ENCODE peak calls at places on chromosome 1, in nine cellular contexts. One of them, this sample, is unnamed.
A peak's percentile ranks its signal among the peaks of the same experiment; 100 is the strongest.

GRCh38 chr1:160646711-160647328 is at the start of gene SLAMF1:
- DNase-seq in effector memory CD4-positive, alpha-beta T cell: peak; percentile 25
- DNase-seq in right lobe of liver: no peak
- DNase-seq in lower leg skin: no peak
- DNase-seq in AG10803: no peak
- DNase-seq in mammary epithelial cell: peak; percentile 16
- DNase-seq in IMR-90: no peak
- DNase-seq in WERI-Rb-1: no peak
- DNase-seq in epithelial cell of esophagus: no peak
- DNase-seq in this sample: peak; percentile 19

GRCh38 chr1:106564192-106564591 is 492.3 kb upstream of the PRMT6 start:
- DNase-seq in effector memory CD4-positive, alpha-beta T cell: no peak
- DNase-seq in right lobe of liver: no peak
- DNase-seq in lower leg skin: no peak
- DNase-seq in AG10803: no peak
- DNase-seq in mammary epithelial cell: no peak
- DNase-seq in IMR-90: no peak
- DNase-seq in WERI-Rb-1: no peak
- DNase-seq in epithelial cell of esophagus: no peak
- DNase-seq in this sample: no peak

GRCh38 chr1:77412069-77412793 is 130.4 kb downstream of the AK5 start:
- DNase-seq in effector memory CD4-positive, alpha-beta T cell: no peak
- DNase-seq in right lobe of liver: no peak
- DNase-seq in lower leg skin: no peak
- DNase-seq in AG10803: peak; percentile 29
- DNase-seq in mammary epithelial cell: peak; percentile 63
- DNase-seq in IMR-90: peak; percentile 66
- DNase-seq in WERI-Rb-1: no peak
- DNase-seq in epithelial cell of esophagus: peak; percentile 43
- DNase-seq in this sample: no peak

GRCh38 chr1:1665815-1666251 is 7.0 kb upstream of the CDK11B start:
- DNase-seq in effector memory CD4-positive, alpha-beta T cell: no peak
- DNase-seq in right lobe of liver: no peak
- DNase-seq in lower leg skin: no peak
- DNase-seq in AG10803: no peak
- DNase-seq in mammary epithelial cell: no peak
- DNase-seq in IMR-90: no peak
- DNase-seq in WERI-Rb-1: peak; percentile 31
- DNase-seq in epithelial cell of esophagus: no peak
- DNase-seq in this sample: no peak

GRCh38 chr1:145963218-145964019 is 956 bp downstream of the ANKRD34A start:
- DNase-seq in effector memory CD4-positive, alpha-beta T cell: no peak
- DNase-seq in right lobe of liver: no peak
- DNase-seq in lower leg skin: no peak
- DNase-seq in AG10803: peak; percentile 71
- DNase-seq in mammary epithelial cell: peak; percentile 67
- DNase-seq in IMR-90: peak; percentile 85
- DNase-seq in WERI-Rb-1: no peak
- DNase-seq in epithelial cell of esophagus: peak; percentile 61
- DNase-seq in this sample: no peak

GRCh38 chr1:236534164-236534651 is 10.4 kb downstream of the LGALS8 start:
- DNase-seq in effector memory CD4-positive, alpha-beta T cell: peak; percentile 9
- DNase-seq in right lobe of liver: no peak
- DNase-seq in lower leg skin: no peak
- DNase-seq in AG10803: peak; percentile 62
- DNase-seq in mammary epithelial cell: peak; percentile 72
- DNase-seq in IMR-90: peak; percentile 78
- DNase-seq in WERI-Rb-1: no peak
- DNase-seq in epithelial cell of esophagus: peak; percentile 67
- DNase-seq in this sample: no peak

GRCh38 chr1:82195245-82195644 is 394.5 kb downstream of the ADGRL2 start:
- DNase-seq in effector memory CD4-positive, alpha-beta T cell: no peak
- DNase-seq in right lobe of liver: no peak
- DNase-seq in lower leg skin: no peak
- DNase-seq in AG10803: no peak
- DNase-seq in mammary epithelial cell: no peak
- DNase-seq in IMR-90: no peak
- DNase-seq in WERI-Rb-1: no peak
- DNase-seq in epithelial cell of esophagus: no peak
- DNase-seq in this sample: no peak

GRCh38 chr1:174222166-174222949 is 63.0 kb downstream of the RABGAP1L start:
- DNase-seq in effector memory CD4-positive, alpha-beta T cell: no peak
- DNase-seq in right lobe of liver: no peak
- DNase-seq in lower leg skin: no peak
- DNase-seq in AG10803: peak; percentile 77
- DNase-seq in mammary epithelial cell: peak; percentile 97
- DNase-seq in IMR-90: peak; percentile 82
- DNase-seq in WERI-Rb-1: no peak
- DNase-seq in epithelial cell of esophagus: peak; percentile 98
- DNase-seq in this sample: no peak

GRCh38 chr1:26529655-26530539 is at the start of gene RPS6KA1:
- DNase-seq in effector memory CD4-positive, alpha-beta T cell: peak; percentile 35
- DNase-seq in right lobe of liver: peak; percentile 85
- DNase-seq in lower leg skin: no peak
- DNase-seq in AG10803: peak; percentile 5
- DNase-seq in mammary epithelial cell: peak; percentile 60
- DNase-seq in IMR-90: peak; percentile 11
- DNase-seq in WERI-Rb-1: peak; percentile 71
- DNase-seq in epithelial cell of esophagus: peak; percentile 60
- DNase-seq in this sample: peak; percentile 62

GRCh38 chr1:81812712-81813111 is 12.0 kb downstream of the ADGRL2 start:
- DNase-seq in effector memory CD4-positive, alpha-beta T cell: no peak
- DNase-seq in right lobe of liver: no peak
- DNase-seq in lower leg skin: no peak
- DNase-seq in AG10803: no peak
- DNase-seq in mammary epithelial cell: no peak
- DNase-seq in IMR-90: peak; percentile 8
- DNase-seq in WERI-Rb-1: no peak
- DNase-seq in epithelial cell of esophagus: peak; percentile 45
- DNase-seq in this sample: no peak

GRCh38 chr1:6496890-6497214 is 5.4 kb upstream of the PLEKHG5 start:
- DNase-seq in effector memory CD4-positive, alpha-beta T cell: no peak
- DNase-seq in right lobe of liver: no peak
- DNase-seq in lower leg skin: no peak
- DNase-seq in AG10803: no peak
- DNase-seq in mammary epithelial cell: no peak
- DNase-seq in IMR-90: no peak
- DNase-seq in WERI-Rb-1: no peak
- DNase-seq in epithelial cell of esophagus: no peak
- DNase-seq in this sample: no peak
- H3K4me3 ChIP-seq in effector memory CD4-positive, alpha-beta T cell: peak overlapping the region; percentile 37
- H3K4me3 ChIP-seq in right lobe of liver: peak overlapping the region; percentile 21
- H3K4me3 ChIP-seq in lower leg skin: peak overlapping the region; percentile 26
- H3K4me3 ChIP-seq in AG10803: peak overlapping the region; percentile 65
- H3K4me3 ChIP-seq in mammary epithelial cell: peak overlapping the region; percentile 91
- H3K4me3 ChIP-seq in IMR-90: peak overlapping the region; percentile 78
- H3K4me3 ChIP-seq in WERI-Rb-1: peak overlapping the region; percentile 44
- H3K4me3 ChIP-seq in epithelial cell of esophagus: peak overlapping the region; percentile 68
- H3K4me3 ChIP-seq in this sample: no peak overlapping the region

GRCh38 chr1:156908955-156909354 is 11.5 kb upstream of the LRRC71 start:
- DNase-seq in effector memory CD4-positive, alpha-beta T cell: no peak
- DNase-seq in right lobe of liver: no peak
- DNase-seq in lower leg skin: no peak
- DNase-seq in AG10803: no peak
- DNase-seq in mammary epithelial cell: no peak
- DNase-seq in IMR-90: no peak
- DNase-seq in WERI-Rb-1: no peak
- DNase-seq in epithelial cell of esophagus: no peak
- DNase-seq in this sample: no peak

GRCh38 chr1:156911587-156912298 is 8.7 kb upstream of the LRRC71 start:
- DNase-seq in effector memory CD4-positive, alpha-beta T cell: no peak
- DNase-seq in right lobe of liver: no peak
- DNase-seq in lower leg skin: no peak
- DNase-seq in AG10803: no peak
- DNase-seq in mammary epithelial cell: no peak
- DNase-seq in IMR-90: no peak
- DNase-seq in WERI-Rb-1: no peak
- DNase-seq in epithelial cell of esophagus: no peak
- DNase-seq in this sample: no peak

GRCh38 chr1:156909671-156910070 is 10.8 kb upstream of the LRRC71 start:
- DNase-seq in effector memory CD4-positive, alpha-beta T cell: no peak
- DNase-seq in right lobe of liver: no peak
- DNase-seq in lower leg skin: no peak
- DNase-seq in AG10803: no peak
- DNase-seq in mammary epithelial cell: no peak
- DNase-seq in IMR-90: no peak
- DNase-seq in WERI-Rb-1: no peak
- DNase-seq in epithelial cell of esophagus: no peak
- DNase-seq in this sample: no peak

GRCh38 chr1:156908541-156908940 is 11.9 kb upstream of the LRRC71 start:
- DNase-seq in effector memory CD4-positive, alpha-beta T cell: no peak
- DNase-seq in right lobe of liver: no peak
- DNase-seq in lower leg skin: no peak
- DNase-seq in AG10803: no peak
- DNase-seq in mammary epithelial cell: no peak
- DNase-seq in IMR-90: no peak
- DNase-seq in WERI-Rb-1: no peak
- DNase-seq in epithelial cell of esophagus: no peak
- DNase-seq in this sample: no peak

GRCh38 chr1:156910309-156910782 is 10.1 kb upstream of the LRRC71 start:
- DNase-seq in effector memory CD4-positive, alpha-beta T cell: peak; percentile 28
- DNase-seq in right lobe of liver: peak; percentile 47
- DNase-seq in lower leg skin: no peak
- DNase-seq in AG10803: no peak
- DNase-seq in mammary epithelial cell: no peak
- DNase-seq in IMR-90: no peak
- DNase-seq in WERI-Rb-1: peak; percentile 82
- DNase-seq in epithelial cell of esophagus: peak; percentile 45
- DNase-seq in this sample: peak; percentile 60
- H3K4me3 ChIP-seq in effector memory CD4-positive, alpha-beta T cell: no peak overlapping the region
- H3K4me3 ChIP-seq in right lobe of liver: no peak overlapping the region
- H3K4me3 ChIP-seq in lower leg skin: no peak overlapping the region
- H3K4me3 ChIP-seq in AG10803: no peak overlapping the region
- H3K4me3 ChIP-seq in mammary epithelial cell: no peak overlapping the region
- H3K4me3 ChIP-seq in IMR-90: no peak overlapping the region
- H3K4me3 ChIP-seq in WERI-Rb-1: peak overlapping the region; percentile 29
- H3K4me3 ChIP-seq in epithelial cell of esophagus: no peak overlapping the region
- H3K4me3 ChIP-seq in this sample: no peak overlapping the region

DNA sequence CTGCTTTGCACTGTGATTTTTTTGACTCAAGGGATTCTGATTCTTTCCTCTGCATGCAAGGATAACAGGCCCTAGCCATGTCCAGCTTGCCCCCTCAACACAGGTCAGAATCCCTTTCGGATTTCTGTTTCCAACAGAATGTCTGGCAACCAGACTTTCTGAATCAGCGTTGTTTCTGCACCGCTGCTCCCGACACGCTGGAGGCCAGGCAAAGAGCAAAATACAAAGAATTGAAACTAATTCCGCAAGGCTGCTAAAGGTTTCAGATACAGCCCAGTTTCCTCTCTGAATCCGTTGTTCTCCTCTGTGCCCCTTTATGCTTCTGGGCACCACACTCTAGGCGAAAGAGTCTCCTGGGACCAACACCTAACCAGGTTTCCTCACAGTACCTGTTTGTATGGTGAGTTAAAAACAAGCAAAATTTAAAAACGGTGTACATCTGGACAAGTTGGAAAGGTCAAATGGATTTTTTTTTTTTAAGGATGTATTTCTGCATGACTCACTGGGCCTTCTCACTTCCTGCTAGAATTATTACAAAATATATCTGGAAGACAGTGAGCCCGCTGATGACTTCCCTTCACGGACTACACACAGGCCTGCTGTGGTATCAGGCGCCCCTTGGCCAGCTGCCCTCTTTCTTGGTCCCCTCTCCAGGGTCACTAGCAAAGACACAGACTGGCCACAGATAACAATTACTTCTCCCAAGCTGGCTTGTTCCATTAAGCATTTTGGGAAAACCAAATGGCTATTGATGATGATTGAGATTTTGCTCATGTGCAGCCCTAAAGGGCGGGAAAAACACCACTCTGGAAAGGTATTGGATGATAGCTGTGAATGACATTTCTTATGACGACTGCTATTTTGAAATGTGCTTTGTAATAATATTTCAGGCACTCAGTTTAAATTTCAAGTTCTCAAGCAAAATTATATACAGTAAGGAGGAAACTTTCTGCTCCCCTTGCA is 118.3 kb downstream of the TGFB2 start:
- DNase-seq in effector memory CD4-positive, alpha-beta T cell: no peak
- DNase-seq in right lobe of liver: peak; percentile 66
- DNase-seq in lower leg skin: no peak
- DNase-seq in AG10803: peak; percentile 74
- DNase-seq in mammary epithelial cell: peak; percentile 47
- DNase-seq in IMR-90: peak; percentile 79
- DNase-seq in WERI-Rb-1: no peak
- DNase-seq in epithelial cell of esophagus: peak; percentile 63
- DNase-seq in this sample: no peak
- H3K4me3 ChIP-seq in effector memory CD4-positive, alpha-beta T cell: no peak overlapping the region
- H3K4me3 ChIP-seq in right lobe of liver: no peak overlapping the region
- H3K4me3 ChIP-seq in lower leg skin: no peak overlapping the region
- H3K4me3 ChIP-seq in AG10803: no peak overlapping the region
- H3K4me3 ChIP-seq in mammary epithelial cell: no peak overlapping the region
- H3K4me3 ChIP-seq in IMR-90: no peak overlapping the region
- H3K4me3 ChIP-seq in WERI-Rb-1: no peak overlapping the region
- H3K4me3 ChIP-seq in epithelial cell of esophagus: no peak overlapping the region
- H3K4me3 ChIP-seq in this sample: no peak overlapping the region

GRCh38 chr1:150109567-150109966 is 40.1 kb upstream of the PLEKHO1 start:
- DNase-seq in effector memory CD4-positive, alpha-beta T cell: no peak
- DNase-seq in right lobe of liver: no peak
- DNase-seq in lower leg skin: no peak
- DNase-seq in AG10803: no peak
- DNase-seq in mammary epithelial cell: no peak
- DNase-seq in IMR-90: no peak
- DNase-seq in WERI-Rb-1: no peak
- DNase-seq in epithelial cell of esophagus: no peak
- DNase-seq in this sample: peak; percentile 32

GRCh38 chr1:150111670-150112069 is 38.0 kb upstream of the PLEKHO1 start:
- DNase-seq in effector memory CD4-positive, alpha-beta T cell: no peak
- DNase-seq in right lobe of liver: no peak
- DNase-seq in lower leg skin: no peak
- DNase-seq in AG10803: no peak
- DNase-seq in mammary epithelial cell: no peak
- DNase-seq in IMR-90: no peak
- DNase-seq in WERI-Rb-1: no peak
- DNase-seq in epithelial cell of esophagus: no peak
- DNase-seq in this sample: no peak

GRCh38 chr1:150115121-150115520 is 34.6 kb upstream of the PLEKHO1 start:
- DNase-seq in effector memory CD4-positive, alpha-beta T cell: no peak
- DNase-seq in right lobe of liver: no peak
- DNase-seq in lower leg skin: no peak
- DNase-seq in AG10803: no peak
- DNase-seq in mammary epithelial cell: no peak
- DNase-seq in IMR-90: no peak
- DNase-seq in WERI-Rb-1: no peak
- DNase-seq in epithelial cell of esophagus: no peak
- DNase-seq in this sample: no peak

GRCh38 chr1:150106331-150106730 is 38.8 kb downstream of the VPS45 start:
- DNase-seq in effector memory CD4-positive, alpha-beta T cell: no peak
- DNase-seq in right lobe of liver: no peak
- DNase-seq in lower leg skin: no peak
- DNase-seq in AG10803: no peak
- DNase-seq in mammary epithelial cell: no peak
- DNase-seq in IMR-90: peak; percentile 29
- DNase-seq in WERI-Rb-1: no peak
- DNase-seq in epithelial cell of esophagus: no peak
- DNase-seq in this sample: no peak

DNA sequence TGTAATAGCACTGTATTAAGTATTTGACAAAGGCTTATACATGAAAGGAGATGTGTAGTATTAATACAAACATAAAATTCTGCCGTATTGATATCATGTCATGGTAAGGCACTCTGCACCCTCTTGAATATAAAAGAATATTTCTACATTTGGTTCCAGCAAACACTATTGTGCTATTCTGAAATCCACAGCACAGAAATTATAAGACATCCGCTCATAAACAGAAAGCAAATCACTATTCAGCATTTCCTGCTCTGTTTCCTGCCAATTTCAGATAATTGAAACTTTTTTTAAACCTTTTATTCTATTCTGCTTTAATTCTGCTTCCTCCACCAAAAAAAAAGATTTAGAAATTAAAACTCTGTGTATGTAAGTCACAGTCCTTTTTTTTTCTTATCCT is 39.6 kb upstream of the PLEKHO1 start:
- DNase-seq in effector memory CD4-positive, alpha-beta T cell: no peak
- DNase-seq in right lobe of liver: no peak
- DNase-seq in lower leg skin: no peak
- DNase-seq in AG10803: no peak
- DNase-seq in mammary epithelial cell: no peak
- DNase-seq in IMR-90: no peak
- DNase-seq in WERI-Rb-1: no peak
- DNase-seq in epithelial cell of esophagus: no peak
- DNase-seq in this sample: peak; percentile 19
- H3K4me3 ChIP-seq in effector memory CD4-positive, alpha-beta T cell: peak overlapping the region; percentile 46
- H3K4me3 ChIP-seq in right lobe of liver: no peak overlapping the region
- H3K4me3 ChIP-seq in lower leg skin: no peak overlapping the region
- H3K4me3 ChIP-seq in AG10803: no peak overlapping the region
- H3K4me3 ChIP-seq in mammary epithelial cell: no peak overlapping the region
- H3K4me3 ChIP-seq in IMR-90: no peak overlapping the region
- H3K4me3 ChIP-seq in WERI-Rb-1: no peak overlapping the region
- H3K4me3 ChIP-seq in epithelial cell of esophagus: no peak overlapping the region
- H3K4me3 ChIP-seq in this sample: peak overlapping the region; percentile 39